ENCODE peak calls at places on chromosomes 12 and 14, in nine cellular contexts. J is cardiac muscle cell; I is HCT116; W is GM12865; R is CD8-positive, alpha-beta memory T cell; M is MG63; L is cardiac fibroblast; K is heart left ventricle; O is fibroblast of the aortic adventitia. X is an unnamed sample.

GRCh38 chr12:124861898-124862676 is 1.6 kb downstream of the SCARB1 start:
- DNase-seq in J (no peak), I (no peak), W (peak; percentile 60), R (no peak), M (no peak), L (no peak), K (no peak), O (no peak), X (no peak)

GRCh38 chr14:51401272-51401671 is 161.2 kb downstream of the TMX1 start:
- DNase-seq in J (peak; percentile 52), I (no peak), W (no peak), R (no peak), M (no peak), L (peak; percentile 75), K (no peak), O (peak; percentile 68), X (no peak)

GRCh38 chr12:101045486-101046474 is 164.3 kb downstream of the SLC5A8 start:
- DNase-seq in J (peak; percentile 75), I (no peak), W (no peak), R (no peak), M (no peak), L (peak; percentile 67), K (peak; percentile 29), O (peak; percentile 74), X (no peak)

GRCh38 chr14:92426237-92426636 is 87.3 kb upstream of the RIN3 start:
- DNase-seq in J (peak; percentile 63), I (no peak), W (no peak), R (no peak), M (peak; percentile 29), L (peak; percentile 55), K (no peak), O (peak; percentile 76), X (peak; percentile 25)

GRCh38 chr12:52372216-52373154 is 5.2 kb upstream of the KRT85 start:
- DNase-seq in J (peak; percentile 96), I (peak; percentile 79), W (peak; percentile 69), R (peak; percentile 23), M (peak; percentile 77), L (peak; percentile 95), K (peak; percentile 80), O (peak; percentile 93), X (peak; percentile 51)

GRCh38 chr12:123010681-123011080 is 30.2 kb downstream of the ARL6IP4 start:
- DNase-seq in J (no peak), I (no peak), W (no peak), R (no peak), M (no peak), L (no peak), K (no peak), O (no peak), X (no peak)

GRCh38 chr14:38143170-38143569 is 64.5 kb upstream of the SSTR1 start:
- DNase-seq in J (no peak), I (no peak), W (no peak), R (no peak), M (no peak), L (peak; percentile 3), K (no peak), O (no peak), X (no peak)

GRCh38 chr14:30162066-30162465 is 234.4 kb upstream of the PRKD1 start:
- DNase-seq in J (no peak), I (no peak), W (no peak), R (no peak), M (no peak), L (no peak), K (no peak), O (no peak), X (no peak)

GRCh38 chr12:101857043-101857558 is 20.3 kb upstream of the DRAM1 start:
- DNase-seq in J (peak; percentile 62), I (no peak), W (peak; percentile 74), R (no peak), M (no peak), L (peak; percentile 59), K (no peak), O (peak; percentile 78), X (no peak)

GRCh38 chr12:115619061-115619460 is 658.4 kb downstream of the MED13L start:
- DNase-seq in J (no peak), I (no peak), W (no peak), R (no peak), M (no peak), L (no peak), K (no peak), O (no peak), X (no peak)

GRCh38 chr12:55470088-55470830 is at the start of gene OR6C70:
- DNase-seq in J (no peak), I (no peak), W (no peak), R (no peak), M (peak; percentile 44), L (no peak), K (no peak), O (no peak), X (no peak)

GRCh38 chr12:61362037-61362436 is 898.2 kb upstream of the USP15 start:
- DNase-seq in J (no peak), I (no peak), W (no peak), R (no peak), M (no peak), L (no peak), K (no peak), O (no peak), X (no peak)

GRCh38 chr14:89912667-89913211 is 41.8 kb downstream of the EFCAB11 start:
- DNase-seq in J (peak; percentile 96), I (no peak), W (no peak), R (no peak), M (peak; percentile 21), L (peak; percentile 97), K (no peak), O (peak; percentile 93), X (no peak)

GRCh38 chr14:89908712-89909450 is 45.6 kb downstream of the EFCAB11 start:
- DNase-seq in J (no peak), I (no peak), W (no peak), R (no peak), M (no peak), L (no peak), K (no peak), O (no peak), X (no peak)

GRCh38 chr14:89911018-89911919 is 43.3 kb downstream of the EFCAB11 start:
- DNase-seq in J (peak; percentile 71), I (no peak), W (peak; percentile 29), R (no peak), M (no peak), L (peak; percentile 75), K (no peak), O (peak; percentile 67), X (no peak)

GRCh38 chr14:89909586-89909985 is 44.9 kb downstream of the EFCAB11 start:
- DNase-seq in J (no peak), I (no peak), W (no peak), R (no peak), M (no peak), L (no peak), K (no peak), O (no peak), X (no peak)

GRCh38 chr14:89910706-89911017 is 43.9 kb downstream of the EFCAB11 start:
- DNase-seq in J (no peak), I (no peak), W (no peak), R (no peak), M (no peak), L (no peak), K (no peak), O (no peak), X (no peak)
- H3K4me3 ChIP-seq in J (no peak overlapping the region), I (no peak overlapping the region), W (no peak overlapping the region), R (no peak overlapping the region), M (no peak overlapping the region), L (no peak overlapping the region), K (no peak overlapping the region), O (no peak overlapping the region), X (no peak overlapping the region)

GRCh38 chr12:65881348-65881961 is 57.2 kb downstream of the HMGA2 start:
- DNase-seq in J (peak; percentile 84), I (no peak), W (no peak), R (no peak), M (peak; percentile 32), L (peak; percentile 84), K (peak; percentile 53), O (peak; percentile 77), X (no peak)
- H3K4me3 ChIP-seq in J (no peak overlapping the region), I (no peak overlapping the region), W (peak overlapping the region; percentile 4), R (no peak overlapping the region), M (no peak overlapping the region), L (no peak overlapping the region), K (peak overlapping the region; percentile 5), O (peak overlapping the region; percentile 62), X (no peak overlapping the region)

GRCh38 chr12:26830358-26830757 is 2.6 kb downstream of the ITPR2 start:
- DNase-seq in J (no peak), I (no peak), W (no peak), R (no peak), M (no peak), L (no peak), K (no peak), O (no peak), X (no peak)
- H3K4me3 ChIP-seq in J (no peak overlapping the region), I (no peak overlapping the region), W (peak overlapping the region; percentile 23), R (no peak overlapping the region), M (no peak overlapping the region), L (no peak overlapping the region), K (no peak overlapping the region), O (no peak overlapping the region), X (peak overlapping the region; percentile 39)

GRCh38 chr14:23030936-23031335 is 3.8 kb downstream of the PSMB5 start:
- DNase-seq in J (no peak), I (no peak), W (no peak), R (no peak), M (no peak), L (no peak), K (no peak), O (no peak), X (no peak)

GRCh38 chr14:23040100-23040499 is 1.9 kb upstream of the PSMB11 start:
- DNase-seq in J (no peak), I (no peak), W (no peak), R (no peak), M (no peak), L (no peak), K (no peak), O (no peak), X (no peak)

GRCh38 chr14:23034498-23035302 is at the start of gene PSMB5:
- DNase-seq in J (peak; percentile 96), I (peak; percentile 98), W (peak; percentile 98), R (peak; percentile 78), M (peak; percentile 84), L (peak; percentile 96), K (peak; percentile 93), O (peak; percentile 96), X (peak; percentile 81)

GRCh38 chr14:23033801-23034497 is 751 bp downstream of the PSMB5 start:
- DNase-seq in J (no peak), I (no peak), W (no peak), R (no peak), M (no peak), L (no peak), K (no peak), O (peak; percentile 11), X (no peak)

DNA sequence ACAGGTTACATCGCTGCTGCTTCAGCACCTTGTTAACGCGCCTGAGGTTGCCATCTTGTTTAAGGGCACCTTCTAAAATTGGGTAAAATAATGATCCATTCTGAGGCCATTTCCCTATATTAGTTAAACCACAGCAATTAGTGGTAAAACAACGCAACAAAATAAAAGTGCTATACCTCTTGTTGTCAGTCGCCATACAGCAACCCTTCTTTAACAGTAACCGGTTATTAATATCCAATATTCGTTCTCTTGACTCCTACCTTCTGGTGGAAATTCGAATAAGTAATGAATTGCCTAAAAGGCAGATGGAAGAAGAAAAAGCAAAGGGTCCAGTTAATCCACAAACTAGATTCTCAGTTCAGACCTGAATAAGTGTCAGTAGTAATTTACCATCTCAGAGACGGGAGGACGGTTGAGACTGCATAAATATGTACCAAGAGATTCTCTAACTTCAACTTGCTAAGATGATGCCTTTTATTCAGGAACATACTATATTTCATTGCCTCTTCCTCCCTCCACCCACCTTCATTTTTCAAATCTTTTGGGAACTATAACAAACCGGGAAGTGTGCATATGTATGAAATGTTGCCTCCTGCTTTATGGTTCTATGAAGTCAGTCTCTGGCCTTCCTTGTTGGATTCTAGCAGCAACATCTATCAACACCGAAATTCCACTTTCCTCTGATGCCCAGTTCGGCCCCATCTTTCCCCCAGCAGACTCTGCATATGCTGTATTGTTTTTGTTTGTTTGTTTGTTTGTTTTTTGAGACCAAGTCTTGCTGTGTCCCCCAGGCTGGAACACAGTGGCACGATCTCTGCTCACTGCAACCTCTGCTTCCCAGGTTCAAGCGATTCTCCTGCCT is 834 bp upstream of the PSMB5 start:
- DNase-seq in J (no peak), I (no peak), W (no peak), R (no peak), M (no peak), L (no peak), K (no peak), O (no peak), X (no peak)
- H3K4me3 ChIP-seq in J (peak overlapping the region; percentile 80), I (peak overlapping the region; percentile 84), W (peak overlapping the region; percentile 80), R (peak overlapping the region; percentile 80), M (peak overlapping the region; percentile 80), L (peak overlapping the region; percentile 79), K (peak overlapping the region; percentile 95), O (peak overlapping the region; percentile 94), X (peak overlapping the region; percentile 98)

X was measured in CD4-positive, CD25-positive, alpha-beta regulatory T cell.